ENCODE peak calls at places on chromosomes 12 and 14, in nine cellular contexts. O, L, H, K, R, W, X, D and A are unnamed samples.

GRCh38 chr12:111298583-111299436 is 70.1 kb downstream of the PHETA1 start:
- DNase-seq in O (peak; percentile 15), L (peak; percentile 41), H (no peak), K (no peak), R (peak; percentile 57), W (peak; percentile 85), X (peak; percentile 64), D (peak; percentile 69), A (peak; percentile 81)

GRCh38 chr12:133215724-133216123 is 20.0 kb downstream of the ANHX start:
- DNase-seq in O (no peak), L (no peak), H (no peak), K (no peak), R (no peak), W (no peak), X (no peak), D (no peak), A (no peak)

GRCh38 chr12:102169922-102170698 is 27.5 kb downstream of the PMCH start:
- DNase-seq in O (peak; percentile 45), L (no peak), H (no peak), K (no peak), R (no peak), W (no peak), X (peak; percentile 51), D (peak; percentile 52), A (peak; percentile 20)

GRCh38 chr12:1805441-1806081 is 14.8 kb upstream of the LRTM2 start:
- DNase-seq in O (no peak), L (no peak), H (no peak), K (no peak), R (no peak), W (peak; percentile 5), X (no peak), D (no peak), A (no peak)

GRCh38 chr14:92651793-92652382 is 96.5 kb downstream of the LGMN start:
- DNase-seq in O (no peak), L (no peak), H (no peak), K (no peak), R (peak; percentile 82), W (no peak), X (no peak), D (no peak), A (peak; percentile 40)

GRCh38 chr12:124655317-124656213 is 88.2 kb upstream of the NCOR2 start:
- DNase-seq in O (no peak), L (peak; percentile 77), H (peak; percentile 50), K (no peak), R (peak; percentile 24), W (peak; percentile 77), X (peak; percentile 45), D (peak; percentile 98), A (no peak)

GRCh38 chr14:104030958-104031357 is 54.5 kb upstream of the ASPG start:
- DNase-seq in O (no peak), L (no peak), H (no peak), K (no peak), R (no peak), W (no peak), X (no peak), D (no peak), A (no peak)

GRCh38 chr14:71322660-71323250 is 415.5 kb downstream of the PCNX1 start:
- DNase-seq in O (peak; percentile 30), L (no peak), H (no peak), K (peak; percentile 61), R (peak; percentile 2), W (no peak), X (peak; percentile 42), D (peak; percentile 73), A (peak; percentile 66)

GRCh38 chr12:54132979-54133378 is 55.8 kb downstream of the SMUG1 start:
- DNase-seq in O (no peak), L (no peak), H (no peak), K (no peak), R (no peak), W (no peak), X (no peak), D (no peak), A (no peak)

GRCh38 chr12:54134395-54134794 is 54.4 kb downstream of the SMUG1 start:
- DNase-seq in O (no peak), L (no peak), H (no peak), K (no peak), R (no peak), W (no peak), X (no peak), D (no peak), A (no peak)

GRCh38 chr12:54133663-54134375 is 55.0 kb downstream of the SMUG1 start:
- DNase-seq in O (no peak), L (no peak), H (no peak), K (no peak), R (no peak), W (no peak), X (no peak), D (no peak), A (no peak)

GRCh38 chr12:54135621-54136027 is 53.2 kb downstream of the SMUG1 start:
- DNase-seq in O (no peak), L (no peak), H (no peak), K (no peak), R (no peak), W (no peak), X (no peak), D (no peak), A (no peak)

DNA sequence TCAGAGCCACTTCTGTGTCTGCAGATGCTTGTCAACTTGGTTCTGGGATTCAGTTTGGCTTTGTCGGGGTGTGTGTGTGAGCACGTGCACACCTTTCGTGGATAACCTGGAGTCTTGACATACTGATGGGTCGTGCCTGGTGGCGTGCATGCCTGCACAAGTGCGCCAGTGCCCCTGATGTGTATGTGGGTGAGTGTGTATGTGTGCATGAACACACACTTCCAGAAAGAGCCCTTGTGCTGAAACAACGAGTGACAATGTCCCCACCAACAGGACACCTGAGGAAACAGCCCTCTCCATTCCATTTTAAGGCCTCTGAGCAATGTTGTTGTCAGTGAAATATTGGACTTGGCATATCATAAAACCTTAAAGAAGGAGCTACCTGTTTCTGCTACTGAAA is 53.9 kb downstream of the SMUG1 start:
- DNase-seq in O (no peak), L (no peak), H (no peak), K (no peak), R (no peak), W (no peak), X (peak; percentile 40), D (no peak), A (no peak)
- TF ChIP-seq CTCF in O (no peak), L (no peak), H (no peak), K (peak; percentile 20), R (no peak), W (no peak), X (no peak), D (no peak), A (peak; percentile 16)

GRCh38 chr12:14921218-14921617 is 17.1 kb downstream of the ERP27 start:
- DNase-seq in O (no peak), L (no peak), H (no peak), K (no peak), R (no peak), W (no peak), X (no peak), D (no peak), A (no peak)

GRCh38 chr12:14919455-14919854 is 18.9 kb downstream of the ERP27 start:
- DNase-seq in O (no peak), L (no peak), H (no peak), K (no peak), R (no peak), W (no peak), X (no peak), D (no peak), A (no peak)

GRCh38 chr12:14924541-14924940 is 13.8 kb downstream of the ERP27 start:
- DNase-seq in O (no peak), L (no peak), H (no peak), K (no peak), R (no peak), W (no peak), X (no peak), D (no peak), A (no peak)

GRCh38 chr12:14923944-14924343 is 14.4 kb downstream of the ERP27 start:
- DNase-seq in O (no peak), L (no peak), H (no peak), K (no peak), R (no peak), W (no peak), X (no peak), D (no peak), A (no peak)

DNA sequence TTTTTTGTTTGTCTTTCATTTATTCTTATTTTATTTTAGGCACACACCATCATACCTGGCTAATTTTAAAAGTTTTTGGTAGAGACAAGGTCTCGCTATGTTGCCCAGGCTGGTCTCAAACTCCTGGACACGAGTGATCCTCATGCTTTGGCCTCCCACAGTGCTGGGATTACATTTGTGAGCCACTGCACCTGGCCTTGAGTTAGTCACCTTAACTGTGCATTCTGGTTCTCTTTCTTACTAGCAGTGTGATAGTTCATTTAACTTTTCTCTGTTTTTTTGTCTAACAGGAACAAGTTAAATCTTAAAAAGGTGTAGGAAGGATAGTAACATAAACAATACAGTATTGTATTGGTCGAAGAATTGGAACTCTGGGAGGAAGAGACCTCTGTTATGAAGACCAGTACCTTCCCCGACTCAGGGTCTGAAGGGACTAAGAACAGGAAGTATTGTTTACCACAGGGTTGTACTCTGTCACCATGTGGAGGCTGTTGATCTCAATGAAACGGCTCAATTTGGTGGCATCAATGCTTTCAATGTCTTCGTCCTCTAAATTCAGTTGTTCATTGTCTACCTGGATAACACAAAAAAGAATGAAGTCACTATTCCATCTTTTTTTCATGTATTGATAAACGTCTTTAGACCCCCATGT is 17.7 kb downstream of the ERP27 start:
- DNase-seq in O (peak; percentile 35), L (no peak), H (no peak), K (no peak), R (peak; percentile 29), W (no peak), X (no peak), D (no peak), A (no peak)
- TF ChIP-seq CTCF in O (no peak), L (no peak), H (no peak), K (no peak), R (no peak), W (no peak), X (no peak), D (no peak), A (no peak)

DNA sequence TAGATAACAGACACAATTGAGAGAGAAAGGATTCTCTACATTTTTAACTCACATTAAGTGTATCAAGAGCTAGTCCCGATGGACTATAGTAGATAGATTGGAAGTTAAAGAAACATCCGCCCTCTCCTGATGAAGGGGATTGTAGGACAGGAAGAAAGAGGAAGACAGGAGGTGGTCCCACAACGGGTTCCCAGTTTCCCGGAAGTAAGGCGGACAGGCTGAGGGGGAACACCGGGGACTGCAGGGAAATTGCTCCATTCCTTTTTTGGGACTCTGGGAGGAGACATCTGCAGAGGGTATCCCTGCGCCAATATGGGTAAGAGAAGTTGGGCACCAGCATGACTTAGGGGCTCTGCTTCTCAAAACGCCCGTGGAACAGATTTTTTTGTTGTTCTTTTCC is 177.5 kb upstream of the ATF7IP start:
- DNase-seq in O (no peak), L (no peak), H (no peak), K (no peak), R (no peak), W (no peak), X (no peak), D (no peak), A (no peak)
- TF ChIP-seq CTCF in O (no peak), L (no peak), H (no peak), K (no peak), R (no peak), W (no peak), X (no peak), D (no peak), A (no peak)

DNA sequence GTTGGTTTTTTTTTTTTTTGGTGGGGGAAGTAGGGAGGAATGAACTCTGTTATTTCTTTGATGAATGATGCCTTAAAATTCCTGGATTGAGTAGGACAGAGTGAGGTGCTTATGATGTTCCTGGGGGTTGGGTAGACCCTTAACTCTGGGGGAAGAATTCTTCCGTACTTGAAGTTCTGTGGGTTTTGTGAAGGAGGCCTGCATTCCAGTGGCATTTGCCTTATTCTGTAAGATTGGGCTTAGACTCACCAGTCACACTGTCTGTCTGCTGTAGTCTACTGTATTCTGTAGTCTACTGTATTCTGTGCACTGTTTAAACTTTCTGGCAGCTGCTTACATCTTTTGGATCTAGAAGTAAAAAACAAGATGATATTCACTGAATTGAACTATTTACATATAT is 42.5 kb upstream of the TPH2 start:
- DNase-seq in O (no peak), L (no peak), H (no peak), K (no peak), R (no peak), W (no peak), X (no peak), D (no peak), A (no peak)
- TF ChIP-seq CTCF in O (no peak), L (no peak), H (no peak), K (no peak), R (no peak), W (no peak), X (no peak), D (no peak), A (no peak)